ENCODE peak calls at places on chromosomes 2 and 18, in eight cellular contexts. E, W, F, R, V, X, A and K are unnamed samples.

GRCh38 chr2:221447310-221447709 is 124.8 kb downstream of the EPHA4 start:
- DNase-seq in E (no peak), W (peak; percentile 44), F (no peak), R (peak; percentile 73), V (no peak), X (no peak), A (no peak), K (no peak)

GRCh38 chr2:216215991-216216390 is 106.8 kb downstream of the XRCC5 start:
- DNase-seq in E (no peak), W (peak; percentile 62), F (peak; percentile 45), R (no peak), V (no peak), X (no peak), A (no peak), K (no peak)

GRCh38 chr2:231390667-231391066 is 4.8 kb upstream of the B3GNT7 start:
- DNase-seq in E (no peak), W (no peak), F (no peak), R (no peak), V (no peak), X (no peak), A (no peak), K (no peak)

GRCh38 chr18:68925268-68925667 is 127.4 kb downstream of the CCDC102B start:
- DNase-seq in E (no peak), W (peak; percentile 35), F (no peak), R (peak; percentile 58), V (no peak), X (peak; percentile 14), A (peak; percentile 1), K (peak; percentile 7)

GRCh38 chr2:164617466-164617865 is 3.8 kb downstream of the GRB14 start:
- DNase-seq in E (no peak), W (peak; percentile 59), F (no peak), R (no peak), V (no peak), X (no peak), A (peak; percentile 20), K (no peak)

GRCh38 chr18:45785015-45785597 is 40.4 kb upstream of the SIGLEC15 start:
- DNase-seq in E (no peak), W (peak; percentile 68), F (no peak), R (no peak), V (no peak), X (no peak), A (peak; percentile 50), K (peak; percentile 51)

GRCh38 chr2:96144481-96145027 is 686 bp downstream of the DUSP2 start:
- DNase-seq in E (no peak), W (no peak), F (no peak), R (peak; percentile 80), V (no peak), X (peak; percentile 29), A (no peak), K (peak; percentile 54)

GRCh38 chr2:161681043-161681442 is 56.8 kb downstream of the SLC4A10 start:
- DNase-seq in E (no peak), W (peak; percentile 10), F (no peak), R (no peak), V (no peak), X (no peak), A (peak; percentile 59), K (no peak)

GRCh38 chr2:99710720-99711612 is 221.1 kb upstream of the REV1 start:
- DNase-seq in E (no peak), W (peak; percentile 47), F (no peak), R (no peak), V (no peak), X (no peak), A (no peak), K (no peak)

GRCh38 chr18:6543330-6543908 is 128.7 kb upstream of the L3MBTL4 start:
- DNase-seq in E (no peak), W (peak; percentile 73), F (peak; percentile 12), R (peak; percentile 61), V (no peak), X (peak; percentile 18), A (peak; percentile 55), K (no peak)

GRCh38 chr2:177244244-177244771 is 20.2 kb downstream of the NFE2L2 start:
- DNase-seq in E (no peak), W (no peak), F (no peak), R (no peak), V (no peak), X (no peak), A (no peak), K (no peak)

GRCh38 chr18:60739212-60739611 is 366.6 kb upstream of the MC4R start:
- DNase-seq in E (no peak), W (no peak), F (no peak), R (peak; percentile 48), V (no peak), X (no peak), A (no peak), K (no peak)

GRCh38 chr18:61551586-61551985 is 218.4 kb downstream of the CDH20 start:
- DNase-seq in E (peak; percentile 55), W (peak; percentile 94), F (peak; percentile 71), R (peak; percentile 76), V (no peak), X (peak; percentile 76), A (peak; percentile 86), K (peak; percentile 8)

GRCh38 chr2:23402205-23402740 is 17.3 kb downstream of the KLHL29 start:
- DNase-seq in E (no peak), W (no peak), F (no peak), R (no peak), V (no peak), X (no peak), A (no peak), K (no peak)

GRCh38 chr18:63994783-63995399 is 25.0 kb downstream of the SERPINB8 start:
- DNase-seq in E (peak; percentile 55), W (peak; percentile 73), F (peak; percentile 43), R (peak; percentile 86), V (no peak), X (peak; percentile 64), A (peak; percentile 45), K (peak; percentile 57)

GRCh38 chr18:62897153-62897552 is 181.8 kb downstream of the PHLPP1 start:
- DNase-seq in E (no peak), W (peak; percentile 73), F (no peak), R (no peak), V (no peak), X (no peak), A (peak; percentile 45), K (no peak)

GRCh38 chr18:22283397-22283796 is 114.0 kb downstream of the GATA6 start:
- DNase-seq in E (no peak), W (peak; percentile 59), F (no peak), R (no peak), V (no peak), X (no peak), A (peak; percentile 62), K (no peak)

GRCh38 chr2:46610014-46610413 is 130.6 kb downstream of the TMEM247 start:
- DNase-seq in E (no peak), W (no peak), F (no peak), R (no peak), V (no peak), X (no peak), A (no peak), K (no peak)

GRCh38 chr2:46621499-46621898 is 142.1 kb downstream of the TMEM247 start:
- DNase-seq in E (no peak), W (no peak), F (no peak), R (no peak), V (no peak), X (no peak), A (no peak), K (no peak)

GRCh38 chr2:46612675-46613074 is 133.3 kb downstream of the TMEM247 start:
- DNase-seq in E (no peak), W (no peak), F (no peak), R (no peak), V (no peak), X (no peak), A (no peak), K (no peak)

GRCh38 chr2:46615555-46616487 is 136.5 kb downstream of the TMEM247 start:
- DNase-seq in E (no peak), W (peak; percentile 24), F (peak; percentile 53), R (no peak), V (no peak), X (peak; percentile 8), A (peak; percentile 20), K (peak; percentile 19)
- TF ChIP-seq CTCF in E (no peak), W (peak; percentile 41), F (peak; percentile 64), R (no peak), V (no peak), X (no peak), A (peak; percentile 28), K (peak; percentile 12)

GRCh38 chr2:187994464-187995331 is 297.0 kb upstream of the GULP1 start:
- DNase-seq in E (no peak), W (peak; percentile 18), F (no peak), R (peak; percentile 66), V (no peak), X (no peak), A (no peak), K (peak; percentile 12)
- TF ChIP-seq CTCF in E (no peak), W (no peak), F (no peak), R (no peak), V (no peak), X (no peak), A (no peak), K (no peak)

DNA sequence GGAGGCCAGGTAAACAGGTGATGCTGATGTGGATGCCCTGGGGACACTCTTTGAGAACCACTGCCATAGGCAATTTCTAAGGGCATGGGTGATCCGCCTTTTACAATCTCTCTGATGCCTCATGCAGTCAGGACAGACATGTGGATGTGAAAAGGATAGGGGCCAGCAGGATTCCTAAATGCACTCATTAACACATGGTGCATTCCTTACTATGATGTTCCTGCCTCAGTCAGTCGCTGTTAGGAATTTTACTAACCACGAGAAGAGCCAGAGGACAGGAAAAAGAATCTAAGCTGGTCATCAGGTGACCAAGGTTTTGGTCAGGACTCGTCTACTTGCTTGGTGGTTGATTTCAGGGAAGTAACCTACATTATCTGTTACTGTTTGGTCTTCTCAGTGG is 191.0 kb downstream of the ARL4C start:
- DNase-seq in E (no peak), W (peak; percentile 43), F (no peak), R (no peak), V (no peak), X (no peak), A (no peak), K (no peak)
- TF ChIP-seq CTCF in E (no peak), W (no peak), F (no peak), R (no peak), V (no peak), X (no peak), A (no peak), K (no peak)

GRCh38 chr2:172674034-172674967 is 61.3 kb upstream of the RAPGEF4 start:
- DNase-seq in E (peak; percentile 58), W (peak; percentile 65), F (no peak), R (peak; percentile 90), V (no peak), X (peak; percentile 62), A (peak; percentile 15), K (peak; percentile 41)
- TF ChIP-seq CTCF in E (peak; percentile 72), W (peak; percentile 73), F (no peak), R (peak; percentile 93), V (no peak), X (peak; percentile 58), A (peak; percentile 61), K (no peak)

DNA sequence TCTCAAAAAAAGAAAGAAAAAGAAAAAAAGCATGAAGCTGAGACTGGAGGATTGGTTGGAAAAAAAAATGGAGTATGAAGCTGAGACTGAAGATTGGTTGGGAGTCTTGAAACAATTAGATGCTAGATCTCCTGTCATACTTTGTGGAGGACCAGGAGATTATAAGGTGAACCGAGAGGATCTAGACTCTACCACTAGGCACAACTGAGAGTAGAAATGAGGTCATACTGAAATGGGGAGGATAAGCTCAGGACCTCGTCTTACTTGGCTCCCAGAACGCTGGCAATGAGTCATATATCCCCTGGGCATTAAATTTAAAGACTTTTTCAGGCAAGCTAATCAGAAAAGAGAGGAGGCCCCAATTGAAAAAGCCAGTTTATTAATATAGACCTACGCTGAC is 3.3 kb upstream of the ORC2 start:
- DNase-seq in E (no peak), W (peak; percentile 88), F (peak; percentile 35), R (no peak), V (no peak), X (peak; percentile 21), A (peak; percentile 80), K (no peak)
- TF ChIP-seq CTCF in E (no peak), W (peak; percentile 5), F (no peak), R (no peak), V (no peak), X (no peak), A (no peak), K (no peak)